ENCODE peak calls at places on chromosome 4, in seven cellular contexts. Z, M, U, A, W, Q and N are unnamed samples.

GRCh38 chr4:173529505-173530325 is at the start of gene HAND2:
- DNase-seq in Z (peak; percentile 47), A (peak; percentile 96), Q (no peak), M (no peak), W (no peak), U (no peak), N (peak; percentile 24)

GRCh38 chr4:97624204-97624603 is 519.1 kb downstream of the STPG2 start:
- DNase-seq in W (no peak), A (no peak), M (no peak), U (no peak), Z (no peak), Q (no peak), N (no peak)

GRCh38 chr4:1549638-1550035 is 134.5 kb downstream of the FAM53A start:
- DNase-seq in Z (no peak), U (no peak), Q (no peak), A (no peak), W (no peak), M (no peak), N (no peak)

GRCh38 chr4:101685126-101685525 is 105.4 kb upstream of the BANK1 start:
- DNase-seq in W (no peak), U (no peak), A (no peak), Q (no peak), M (no peak), Z (no peak), N (no peak)

GRCh38 chr4:156974264-156974663 is 2.7 kb upstream of the PDGFC start:
- DNase-seq in W (no peak), U (no peak), A (peak; percentile 92), M (no peak), Z (no peak), Q (no peak), N (no peak)

GRCh38 chr4:64584981-64585557 is 175.8 kb upstream of the TECRL start:
- DNase-seq in Z (peak; percentile 55), Q (no peak), W (no peak), M (peak; percentile 16), U (peak; percentile 5), A (peak; percentile 68), N (peak; percentile 35)

GRCh38 chr4:66929748-66930147 is 615.6 kb downstream of the CENPC start:
- DNase-seq in A (no peak), W (no peak), Q (no peak), M (no peak), Z (peak; percentile 84), U (no peak), N (peak; percentile 73)

GRCh38 chr4:183602444-183603102 is 56.4 kb downstream of the RWDD4 start:
- DNase-seq in W (no peak), Z (no peak), A (peak; percentile 64), M (no peak), U (no peak), Q (no peak), N (no peak)

GRCh38 chr4:156476359-156476758 is 495.2 kb downstream of the PDGFC start:
- DNase-seq in A (peak; percentile 91), Z (no peak), M (peak; percentile 6), Q (no peak), U (no peak), W (peak; percentile 90), N (no peak)

GRCh38 chr4:98481167-98481566 is 177.2 kb downstream of the TSPAN5 start:
- DNase-seq in Z (no peak), M (no peak), U (no peak), W (no peak), A (no peak), Q (no peak), N (no peak)

GRCh38 chr4:120731561-120731960 is 191.0 kb downstream of the PRDM5 start:
- DNase-seq in Q (no peak), U (no peak), W (peak; percentile 18), Z (no peak), M (no peak), A (no peak), N (no peak)

GRCh38 chr4:11397146-11397545 is 31.5 kb downstream of the HS3ST1 start:
- DNase-seq in A (no peak), Q (no peak), U (no peak), Z (no peak), M (peak; percentile 13), W (no peak), N (no peak)

GRCh38 chr4:111943796-111944203 is 201.5 kb upstream of the FAM241A start:
- DNase-seq in Z (peak; percentile 8), W (no peak), U (no peak), Q (no peak), M (peak; percentile 23), A (no peak), N (peak; percentile 59)

GRCh38 chr4:78520808-78521226 is 30.8 kb upstream of the ANXA3 start:
- DNase-seq in M (no peak), Z (no peak), W (no peak), Q (no peak), U (no peak), A (peak; percentile 80), N (no peak)

GRCh38 chr4:126221717-126222116 is 907.0 kb downstream of the FAT4 start:
- DNase-seq in Q (no peak), A (no peak), Z (no peak), U (no peak), W (no peak), M (no peak), N (no peak)